ENCODE peak calls at places on chromosome 12, in five cellular contexts. D is fibroblast of lung; M is keratinocyte; I is astrocyte; L is CD8-positive, alpha-beta T cell. H is an unnamed sample.

GRCh38 chr12:77433799-77434198 is 368.4 kb upstream of the E2F7 start:
- DNase-seq in L (no peak), M (no peak), I (peak; percentile 69), D (peak; percentile 4), H (no peak)

GRCh38 chr12:29053567-29053966 is 95.5 kb upstream of the FAR2 start:
- DNase-seq in D (no peak), M (no peak), I (no peak), L (no peak), H (no peak)

GRCh38 chr12:86826051-86826450 is 569.9 kb upstream of the MGAT4C start:
- DNase-seq in M (no peak), L (no peak), D (no peak), I (no peak), H (no peak)

GRCh38 chr12:29241821-29242591 is 92.9 kb downstream of the FAR2 start:
- DNase-seq in M (peak; percentile 26), L (no peak), D (peak; percentile 90), I (peak; percentile 87), H (peak; percentile 65)

GRCh38 chr12:100382327-100382726 is 25.5 kb downstream of the SLC17A8 start:
- DNase-seq in D (no peak), M (no peak), L (no peak), I (no peak), H (no peak)

GRCh38 chr12:96044017-96044985 is 8.9 kb upstream of the LTA4H start:
- DNase-seq in I (peak; percentile 64), L (no peak), M (no peak), D (peak; percentile 92), H (no peak)

GRCh38 chr12:47868552-47869031 is 36.2 kb downstream of the VDR start:
- DNase-seq in L (no peak), I (no peak), M (no peak), D (no peak), H (no peak)

GRCh38 chr12:123512838-123513665 is 20.5 kb downstream of the RILPL1 start:
- DNase-seq in M (no peak), D (no peak), L (no peak), I (no peak), H (no peak)

GRCh38 chr12:14403711-14404164 is 38.3 kb downstream of the ATF7IP start:
- DNase-seq in M (no peak), L (no peak), I (peak; percentile 86), D (peak; percentile 92), H (peak; percentile 31)

GRCh38 chr12:111330800-111331752 is 37.8 kb downstream of the PHETA1 start:
- DNase-seq in L (no peak), I (peak; percentile 29), M (no peak), D (peak; percentile 57), H (peak; percentile 14)

GRCh38 chr12:3185260-3185870 is 108.2 kb downstream of the TSPAN9 start:
- DNase-seq in L (no peak), I (peak; percentile 37), D (no peak), M (no peak), H (no peak)

GRCh38 chr12:64837427-64837826 is 13.0 kb downstream of the TBC1D30 start:
- DNase-seq in L (no peak), D (no peak), M (no peak), I (no peak), H (no peak)

GRCh38 chr12:87234898-87235297 is 794.3 kb downstream of the C12orf50 start:
- DNase-seq in I (no peak), D (no peak), M (no peak), L (no peak), H (no peak)

GRCh38 chr12:112408621-112409020 is 784 bp downstream of the RPL6 start:
- DNase-seq in D (no peak), M (no peak), L (no peak), I (no peak), H (no peak)

GRCh38 chr12:42124764-42125371 is 19.8 kb downstream of the GXYLT1 start:
- DNase-seq in M (no peak), I (no peak), L (no peak), D (no peak), H (no peak)

GRCh38 chr12:118544569-118544968 is 168.2 kb downstream of the SUDS3 start:
- DNase-seq in M (no peak), I (no peak), L (no peak), D (no peak), H (peak; percentile 71)

GRCh38 chr12:88746386-88746785 is 166.1 kb upstream of the KITLG start:
- DNase-seq in M (no peak), I (no peak), L (no peak), D (peak; percentile 9), H (no peak)

GRCh38 chr12:71216725-71217579 is 59.2 kb upstream of the TSPAN8 start:
- DNase-seq in M (no peak), D (peak; percentile 26), L (no peak), I (peak; percentile 17), H (no peak)
- TF ChIP-seq CTCF in M (peak; percentile 69), D (peak; percentile 39), L (no peak), I (peak; percentile 47), H (peak; percentile 48)

GRCh38 chr12:57092876-57093411 is 4.0 kb downstream of the NAB2 start:
- DNase-seq in L (no peak), I (no peak), D (no peak), M (no peak), H (no peak)

GRCh38 chr12:57092529-57092862 is 3.6 kb downstream of the NAB2 start:
- DNase-seq in I (no peak), L (no peak), D (no peak), M (no peak), H (no peak)

GRCh38 chr12:57090924-57091632 is 2.2 kb downstream of the NAB2 start:
- DNase-seq in M (no peak), L (no peak), D (no peak), I (no peak), H (no peak)

GRCh38 chr12:57090456-57090855 is 1.5 kb downstream of the NAB2 start:
- DNase-seq in I (no peak), M (no peak), L (no peak), D (no peak), H (no peak)

DNA sequence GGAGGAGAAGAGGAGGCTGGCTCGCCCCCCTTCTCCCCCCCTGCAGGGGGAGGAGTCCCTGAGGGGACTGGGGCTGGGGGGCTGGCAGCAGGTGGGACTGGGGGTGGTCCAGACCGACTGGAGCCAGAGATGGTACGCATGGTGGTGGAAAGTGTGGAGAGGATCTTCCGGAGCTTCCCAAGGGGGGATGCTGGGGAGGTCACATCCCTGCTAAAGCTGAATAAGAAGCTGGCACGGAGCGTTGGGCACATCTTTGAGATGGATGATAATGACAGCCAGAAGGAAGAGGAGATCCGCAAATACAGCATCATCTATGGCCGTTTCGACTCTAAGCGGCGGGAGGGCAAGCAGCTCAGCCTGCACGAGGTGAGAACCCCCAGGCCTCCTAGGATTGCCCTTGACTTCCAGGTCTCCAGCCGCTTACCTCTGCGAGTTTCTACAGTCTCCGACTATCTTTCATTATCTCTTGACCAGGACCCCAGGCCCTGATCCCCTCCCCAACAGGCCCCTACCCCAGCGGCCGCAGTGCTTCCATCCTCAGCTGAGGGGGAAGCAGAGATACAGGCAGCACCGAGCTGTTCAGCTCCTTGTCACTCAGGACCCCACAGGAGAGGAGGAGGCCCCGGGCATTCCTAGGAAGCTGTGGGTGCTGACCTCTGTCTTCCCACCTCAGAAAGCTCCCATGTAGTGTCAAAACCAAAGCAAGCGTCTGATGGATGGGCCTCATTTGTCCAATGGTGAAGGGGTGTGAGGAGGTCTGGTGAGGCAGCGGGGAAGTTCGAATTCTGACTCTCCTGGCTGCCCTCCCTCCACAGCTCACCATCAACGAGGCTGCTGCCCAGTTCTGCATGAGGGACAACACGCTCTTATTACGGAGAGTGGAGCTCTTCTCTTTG is 3.0 kb downstream of the NAB2 start:
- DNase-seq in I (no peak), L (no peak), D (no peak), M (no peak), H (no peak)
- H3K36me3 ChIP-seq in I (peaks cover 28% of the 10 kb centered on the region), L (peaks cover 19% of the 10 kb centered on the region), D (peaks cover 37% of the 10 kb centered on the region), M (peaks cover 10% of the 10 kb centered on the region), H (peaks cover 3% of the 10 kb centered on the region)

GRCh38 chr12:25583545-25583944 is 30.5 kb upstream of the LMNTD1 start:
- DNase-seq in D (peak; percentile 44), I (peak; percentile 29), M (no peak), L (no peak), H (no peak)
- TF ChIP-seq CTCF in D (no peak), I (no peak), M (peak; percentile 59), L (no peak), H (no peak)

DNA sequence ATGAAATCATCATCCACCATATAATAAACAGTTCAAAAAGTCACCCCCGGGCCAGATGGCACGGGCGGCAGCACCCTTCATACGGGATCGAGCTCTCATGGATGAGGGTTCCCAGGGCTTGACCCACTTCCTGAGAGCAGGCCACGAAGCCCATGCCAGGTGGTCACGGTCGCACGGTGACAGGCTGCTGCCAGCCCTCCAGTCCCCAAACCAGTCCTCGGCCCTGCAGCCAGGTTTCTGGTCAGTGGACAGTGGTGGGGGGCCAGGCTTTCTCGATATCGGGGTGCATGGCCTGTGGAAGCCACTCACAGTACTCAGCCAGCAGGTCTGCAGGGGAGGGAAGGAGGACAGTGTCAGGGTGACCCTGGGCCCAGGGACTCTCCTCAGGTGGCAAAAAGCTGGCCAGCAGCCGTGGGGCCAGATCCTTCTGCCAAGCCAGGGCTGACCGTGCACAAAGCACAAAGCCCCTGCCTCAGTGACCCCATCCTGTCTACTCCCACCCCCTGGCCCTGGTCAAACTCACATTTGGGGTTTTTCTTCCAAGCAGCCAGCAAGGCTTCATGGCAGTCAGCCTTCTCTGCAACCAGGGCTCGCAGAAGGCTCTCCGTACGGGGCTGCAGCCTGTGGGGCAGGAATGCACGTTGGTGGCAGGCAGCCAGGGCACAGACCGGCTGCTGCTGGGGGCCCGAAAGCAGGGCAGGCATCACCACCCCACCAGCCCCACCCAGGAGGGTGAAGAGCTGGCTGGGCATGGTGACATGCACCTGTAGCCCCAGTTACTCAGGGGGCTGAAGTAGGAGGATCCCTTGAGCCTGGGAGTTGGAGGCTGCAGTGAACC is 33.3 kb upstream of the UBC start:
- DNase-seq in L (no peak), D (no peak), M (no peak), I (no peak), H (no peak)
- H3K36me3 ChIP-seq in L (peaks cover 18% of the 10 kb centered on the region), D (peaks cover 13% of the 10 kb centered on the region), M (peaks cover 25% of the 10 kb centered on the region), I (peaks cover 12% of the 10 kb centered on the region), H (no peaks in the 10 kb centered on the region)

GRCh38 chr12:25447046-25447445 is 106.0 kb downstream of the LMNTD1 start:
- DNase-seq in D (no peak), L (no peak), I (no peak), M (no peak), H (no peak)

DNA sequence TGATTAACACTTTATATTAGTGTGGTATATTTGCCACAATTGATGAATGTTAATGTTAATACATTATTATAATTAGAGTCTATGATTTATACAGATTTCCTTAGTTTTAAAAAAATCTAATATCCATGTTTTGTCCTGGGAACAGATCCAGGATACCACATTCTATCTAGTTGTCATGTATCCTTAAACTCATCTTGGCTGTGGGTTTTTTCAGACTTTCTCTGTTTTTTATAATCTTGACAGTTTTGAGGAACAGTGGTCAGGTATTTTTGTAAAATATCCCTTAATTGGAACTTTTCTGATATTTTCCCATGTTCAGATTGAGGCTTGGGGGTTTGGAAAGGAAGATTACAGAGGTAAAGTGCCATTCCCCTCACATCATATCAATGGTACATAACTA is 104.1 kb downstream of the LMNTD1 start:
- DNase-seq in I (no peak), M (no peak), L (no peak), D (no peak), H (no peak)
- TF ChIP-seq CTCF in I (no peak), M (no peak), L (no peak), D (no peak), H (no peak)

DNA sequence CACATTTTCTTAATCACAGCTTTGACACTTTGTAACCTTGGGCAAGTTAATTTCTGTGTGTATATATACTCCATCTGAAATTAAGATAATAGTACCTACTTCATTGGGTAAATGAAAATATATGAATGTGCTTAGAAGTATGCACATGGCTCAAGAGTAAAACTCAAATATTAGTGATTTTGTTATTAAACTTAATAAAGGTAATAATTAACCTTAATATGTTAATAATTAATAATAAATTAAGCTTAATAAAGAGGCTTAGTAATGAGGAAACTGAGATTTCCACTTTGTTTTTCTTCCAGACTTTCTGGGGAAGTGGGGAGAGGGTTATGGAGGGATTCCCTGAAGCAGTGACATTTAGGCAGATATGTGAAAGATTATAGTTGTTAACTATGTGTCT is 19.8 kb downstream of the USP15 start:
- DNase-seq in I (no peak), L (no peak), M (no peak), D (no peak), H (no peak)
- H3K36me3 ChIP-seq in I (no peaks in the 10 kb centered on the region), L (no peaks in the 10 kb centered on the region), M (no peaks in the 10 kb centered on the region), D (no peaks in the 10 kb centered on the region), H (no peaks in the 10 kb centered on the region)

H was measured in kidney epithelial cell.